ENCODE peak calls at places on chromosome 1, in four cellular contexts. One of them, this sample, is unnamed. For H3K4me1, the result is how much of the 10 kb centered on the place peaks cover.

GRCh38 chr1:92951141-92951582 is 10.1 kb downstream of the DIPK1A start:
- DNase-seq in HepG2: peak
- DNase-seq in HCT116: peak
- DNase-seq in K562: peak
- DNase-seq in this sample: no peak

GRCh38 chr1:220798338-220798737 is 11.6 kb downstream of the MTARC1 start:
- DNase-seq in HepG2: no peak
- DNase-seq in HCT116: no peak
- DNase-seq in K562: no peak
- DNase-seq in this sample: no peak

GRCh38 chr1:206457408-206457807 is 12.9 kb upstream of the IKBKE start:
- DNase-seq in HCT116: no peak
- DNase-seq in HepG2: no peak
- DNase-seq in K562: no peak
- DNase-seq in this sample: no peak

GRCh38 chr1:182080955-182081582 is 19.6 kb upstream of the ZNF648 start:
- DNase-seq in K562: peak
- DNase-seq in HCT116: peak
- DNase-seq in HepG2: peak
- DNase-seq in this sample: no peak

GRCh38 chr1:162389021-162389818 is 7.7 kb downstream of the C1orf226 start:
- DNase-seq in K562: peak
- DNase-seq in HepG2: no peak
- DNase-seq in HCT116: no peak
- DNase-seq in this sample: no peak

GRCh38 chr1:167542109-167543032 is 11.2 kb downstream of the CREG1 start:
- DNase-seq in K562: no peak
- DNase-seq in HepG2: peak
- DNase-seq in HCT116: no peak
- DNase-seq in this sample: no peak

GRCh38 chr1:3712573-3713535 is 39.4 kb upstream of the CCDC27 start:
- DNase-seq in HepG2: no peak
- DNase-seq in K562: no peak
- DNase-seq in HCT116: no peak
- DNase-seq in this sample: no peak

GRCh38 chr1:197663178-197663953 is 111.9 kb downstream of the DENND1B start:
- DNase-seq in HepG2: no peak
- DNase-seq in HCT116: no peak
- DNase-seq in K562: no peak
- DNase-seq in this sample: no peak

GRCh38 chr1:109792056-109792831 is 28.5 kb upstream of the EPS8L3 start:
- DNase-seq in HepG2: peak
- DNase-seq in HCT116: no peak
- DNase-seq in K562: peak
- DNase-seq in this sample: no peak

GRCh38 chr1:29876441-29876840 is 640.1 kb downstream of the PTPRU start:
- DNase-seq in HCT116: no peak
- DNase-seq in HepG2: no peak
- DNase-seq in K562: no peak
- DNase-seq in this sample: no peak

GRCh38 chr1:91872560-91873081 is 13.3 kb downstream of the TGFBR3 start:
- DNase-seq in HCT116: no peak
- DNase-seq in K562: peak
- DNase-seq in HepG2: peak
- DNase-seq in this sample: no peak

GRCh38 chr1:187313115-187313514 is 484.4 kb downstream of the PLA2G4A start:
- DNase-seq in HepG2: no peak
- DNase-seq in K562: no peak
- DNase-seq in HCT116: no peak
- DNase-seq in this sample: no peak

GRCh38 chr1:196143602-196144342 is 464.5 kb downstream of the KCNT2 start:
- DNase-seq in K562: no peak
- DNase-seq in HCT116: peak
- DNase-seq in HepG2: no peak
- DNase-seq in this sample: no peak

GRCh38 chr1:159900086-159900680 is at the start of gene CFAP45:
- DNase-seq in HCT116: peak
- DNase-seq in K562: peak
- DNase-seq in HepG2: no peak
- DNase-seq in this sample: no peak

GRCh38 chr1:102776074-102776473 is 332.2 kb downstream of the COL11A1 start:
- DNase-seq in HCT116: no peak
- DNase-seq in K562: no peak
- DNase-seq in HepG2: no peak
- DNase-seq in this sample: no peak

GRCh38 chr1:117674521-117675400 is 68.9 kb downstream of the TENT5C start:
- DNase-seq in K562: peak
- DNase-seq in HCT116: no peak
- DNase-seq in HepG2: no peak
- DNase-seq in this sample: peak

GRCh38 chr1:31479801-31480200 is 66.8 kb downstream of the SERINC2 start:
- DNase-seq in HepG2: no peak
- DNase-seq in HCT116: no peak
- DNase-seq in K562: no peak
- DNase-seq in this sample: no peak

GRCh38 chr1:25562101-25562927 is 18.9 kb downstream of the LDLRAP1 start:
- DNase-seq in K562: peak
- DNase-seq in HepG2: peak
- DNase-seq in HCT116: no peak
- DNase-seq in this sample: no peak

GRCh38 chr1:236338096-236338495 is 56.0 kb upstream of the EDARADD start:
- DNase-seq in K562: no peak
- DNase-seq in HCT116: no peak
- DNase-seq in HepG2: no peak
- DNase-seq in this sample: no peak

GRCh38 chr1:174005032-174005431 is 17.1 kb downstream of the RC3H1 start:
- DNase-seq in HepG2: no peak
- DNase-seq in HCT116: no peak
- DNase-seq in K562: no peak
- DNase-seq in this sample: no peak

GRCh38 chr1:223419115-223419514 is 25.9 kb downstream of the CCDC185 start:
- DNase-seq in HCT116: no peak
- DNase-seq in HepG2: no peak
- DNase-seq in K562: no peak
- DNase-seq in this sample: no peak

GRCh38 chr1:229452956-229453801 is 19.3 kb upstream of the ACTA1 start:
- DNase-seq in K562: no peak
- DNase-seq in HepG2: peak
- DNase-seq in HCT116: peak
- DNase-seq in this sample: peak

GRCh38 chr1:12179111-12179519 is 12.3 kb downstream of the TNFRSF1B start:
- DNase-seq in HCT116: peak
- DNase-seq in HepG2: peak
- DNase-seq in K562: no peak
- DNase-seq in this sample: no peak

GRCh38 chr1:39729030-39729429 is 9.7 kb upstream of the PPIE start:
- DNase-seq in K562: no peak
- DNase-seq in HepG2: no peak
- DNase-seq in HCT116: no peak
- DNase-seq in this sample: no peak

GRCh38 chr1:11731719-11732283 is 4.1 kb upstream of the AGTRAP start:
- DNase-seq in K562: peak
- DNase-seq in HepG2: peak
- DNase-seq in HCT116: no peak
- DNase-seq in this sample: no peak

GRCh38 chr1:3992103-3992556 is 92.1 kb upstream of the C1orf174 start:
- DNase-seq in HCT116: peak
- DNase-seq in HepG2: no peak
- DNase-seq in K562: no peak
- DNase-seq in this sample: no peak

GRCh38 chr1:153035211-153035610 is 4.2 kb downstream of the SPRR1B start:
- DNase-seq in K562: no peak
- DNase-seq in HCT116: no peak
- DNase-seq in HepG2: no peak
- DNase-seq in this sample: no peak

GRCh38 chr1:93433407-93433961 is 14.4 kb upstream of the FNBP1L start:
- DNase-seq in HepG2: no peak
- DNase-seq in HCT116: no peak
- DNase-seq in K562: no peak
- DNase-seq in this sample: no peak

GRCh38 chr1:180251526-180252305 is 21.7 kb downstream of the LHX4 start:
- DNase-seq in HCT116: no peak
- DNase-seq in K562: no peak
- DNase-seq in HepG2: no peak
- DNase-seq in this sample: no peak

GRCh38 chr1:67687649-67688048 is 2.6 kb downstream of the GADD45A start:
- DNase-seq in K562: no peak
- DNase-seq in HepG2: peak
- DNase-seq in HCT116: no peak
- DNase-seq in this sample: no peak

GRCh38 chr1:221887091-221887746 is 145.3 kb upstream of the DUSP10 start:
- DNase-seq in K562: peak
- DNase-seq in HCT116: peak
- DNase-seq in HepG2: peak
- DNase-seq in this sample: peak

GRCh38 chr1:168977618-168978017 is 128.9 kb upstream of the ATP1B1 start:
- DNase-seq in HCT116: no peak
- DNase-seq in K562: no peak
- DNase-seq in HepG2: no peak
- DNase-seq in this sample: no peak

DNA sequence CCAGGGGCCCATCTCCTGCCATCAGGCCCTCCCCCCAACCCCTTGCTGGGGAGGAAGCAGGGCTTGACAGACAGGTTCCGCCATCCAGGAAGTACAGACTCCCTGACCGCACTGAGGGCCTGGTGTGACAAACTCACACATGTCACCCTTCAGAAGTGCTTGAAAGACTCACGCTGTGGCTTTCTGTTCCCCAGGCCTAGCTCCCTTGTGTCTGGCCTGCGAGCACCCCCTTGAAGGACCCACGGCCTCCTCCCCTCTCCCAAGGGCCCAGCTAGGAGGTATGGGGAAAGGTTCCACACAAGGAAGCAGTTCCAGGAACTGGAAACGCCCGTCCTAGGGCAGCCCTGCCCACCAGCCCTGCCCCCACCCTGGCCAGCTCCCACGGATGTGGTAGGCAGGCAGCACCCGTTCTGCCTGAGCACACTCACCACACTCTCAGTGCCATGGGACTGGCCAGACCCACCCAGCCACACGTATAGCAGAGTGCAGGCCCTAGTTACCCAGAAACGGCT is 26.7 kb downstream of the SLC2A1 start:
- DNase-seq in HepG2: no peak
- DNase-seq in HCT116: no peak
- DNase-seq in K562: peak
- DNase-seq in this sample: no peak
- TF ChIP-seq TCF7L2 in HepG2: no peak
- TF ChIP-seq TCF7L2 in HCT116: no peak
- TF ChIP-seq TCF7L2 in K562: no peak
- TF ChIP-seq TCF7L2 in this sample: no peak

DNA sequence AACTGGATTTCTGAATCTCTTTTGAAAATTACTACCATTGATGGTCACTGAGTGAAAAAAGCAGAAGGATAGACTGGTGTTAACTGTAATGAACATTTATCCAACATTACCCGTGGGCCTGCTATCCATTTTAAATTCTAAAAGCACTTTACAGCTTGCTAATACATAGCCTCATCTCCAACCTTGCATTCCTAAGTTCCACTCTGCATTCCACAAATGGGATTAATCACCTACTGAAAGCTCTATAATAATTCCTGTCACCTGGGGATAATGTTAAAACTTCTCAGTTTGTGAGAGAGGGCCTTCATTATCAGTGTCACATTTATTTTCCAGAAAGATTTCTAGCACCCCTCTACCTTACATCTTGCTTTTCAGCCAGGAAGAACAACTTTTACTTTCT is 38.2 kb downstream of the PTPRC start:
- DNase-seq in K562: no peak
- DNase-seq in HepG2: no peak
- DNase-seq in HCT116: no peak
- DNase-seq in this sample: no peak
- H3K4me1 ChIP-seq in K562: under half
- H3K4me1 ChIP-seq in HepG2: under half
- H3K4me1 ChIP-seq in HCT116: under half
- H3K4me1 ChIP-seq in this sample: under half

GRCh38 chr1:155015527-155016230 is 13.1 kb downstream of the ZBTB7B start:
- DNase-seq in K562: no peak
- DNase-seq in HepG2: no peak
- DNase-seq in HCT116: no peak
- DNase-seq in this sample: no peak

GRCh38 chr1:155016231-155016831 is 13.7 kb downstream of the ZBTB7B start:
- DNase-seq in HCT116: no peak
- DNase-seq in K562: no peak
- DNase-seq in HepG2: no peak
- DNase-seq in this sample: no peak

GRCh38 chr1:155018617-155019348 is 14.8 kb downstream of the DCST2 start:
- DNase-seq in HCT116: no peak
- DNase-seq in K562: no peak
- DNase-seq in HepG2: no peak
- DNase-seq in this sample: no peak

GRCh38 chr1:155017946-155018316 is 15.3 kb downstream of the ZBTB7B start:
- DNase-seq in HepG2: no peak
- DNase-seq in HCT116: no peak
- DNase-seq in K562: no peak
- DNase-seq in this sample: no peak

GRCh38 chr1:155017021-155017945 is 14.7 kb downstream of the ZBTB7B start:
- DNase-seq in HCT116: peak
- DNase-seq in HepG2: peak
- DNase-seq in K562: peak
- DNase-seq in this sample: no peak
- TF ChIP-seq REST in HCT116: no peak
- TF ChIP-seq REST in HepG2: no peak
- TF ChIP-seq REST in K562: peak
- TF ChIP-seq REST in this sample: no peak

DNA sequence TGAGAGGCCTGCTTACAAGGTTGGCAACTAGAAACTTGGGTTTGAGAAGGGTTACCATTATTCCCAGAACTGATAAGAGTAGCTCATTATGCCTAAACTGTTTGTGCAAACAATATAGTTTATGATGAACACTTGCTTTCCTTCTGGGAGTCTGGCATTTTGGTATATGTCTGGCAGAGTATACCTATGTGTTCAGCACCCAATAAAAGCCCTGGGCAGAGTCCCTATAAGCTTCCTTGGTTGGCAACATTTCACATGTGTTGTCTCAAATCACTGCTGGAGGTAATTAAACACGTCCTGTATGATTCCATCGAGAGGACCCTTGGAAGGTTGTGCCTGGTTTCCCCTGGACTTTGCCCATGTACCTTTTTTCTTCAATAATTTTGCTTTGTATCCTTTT is 39.7 kb upstream of the DMRTA2 start:
- DNase-seq in K562: no peak
- DNase-seq in HepG2: no peak
- DNase-seq in HCT116: no peak
- DNase-seq in this sample: no peak
- TF ChIP-seq TCF7L2 in K562: no peak
- TF ChIP-seq TCF7L2 in HepG2: no peak
- TF ChIP-seq TCF7L2 in HCT116: no peak
- TF ChIP-seq TCF7L2 in this sample: no peak

This sample was measured in Panc1.